ENCODE peak calls at places on chromosomes 4 and X, in six cellular contexts. One of them, this sample, is unnamed. For H3K9me3, the result is how much of the 10 kb centered on the place peaks cover.

GRCh38 chr4:90438540-90438939 is 311.3 kb downstream of the CCSER1 start:
- DNase-seq in MM.1S: no peak
- DNase-seq in tibial nerve: no peak
- DNase-seq in uterus: no peak
- DNase-seq in neural progenitor cell: no peak
- DNase-seq in IMR-90: no peak
- DNase-seq in this sample: no peak

GRCh38 chr4:138193963-138194362 is 48.2 kb downstream of the SLC7A11 start:
- DNase-seq in MM.1S: no peak
- DNase-seq in tibial nerve: no peak
- DNase-seq in uterus: no peak
- DNase-seq in neural progenitor cell: no peak
- DNase-seq in IMR-90: no peak
- DNase-seq in this sample: no peak

GRCh38 chr4:77236806-77237205 is 79.8 kb downstream of the CCNG2 start:
- DNase-seq in MM.1S: no peak
- DNase-seq in tibial nerve: no peak
- DNase-seq in uterus: no peak
- DNase-seq in neural progenitor cell: no peak
- DNase-seq in IMR-90: no peak
- DNase-seq in this sample: no peak

GRCh38 chrX:18875256-18875878 is 108.5 kb downstream of the PHKA2 start:
- DNase-seq in MM.1S: no peak
- DNase-seq in tibial nerve: no peak
- DNase-seq in uterus: no peak
- DNase-seq in neural progenitor cell: no peak
- DNase-seq in IMR-90: no peak
- DNase-seq in this sample: no peak

GRCh38 chr4:65383589-65384305 is 286.5 kb downstream of the EPHA5 start:
- DNase-seq in MM.1S: no peak
- DNase-seq in tibial nerve: no peak
- DNase-seq in uterus: no peak
- DNase-seq in neural progenitor cell: no peak
- DNase-seq in IMR-90: no peak
- DNase-seq in this sample: no peak

GRCh38 chr4:188403272-188403671 is 264.0 kb downstream of the TRIML1 start:
- DNase-seq in MM.1S: no peak
- DNase-seq in tibial nerve: no peak
- DNase-seq in uterus: no peak
- DNase-seq in neural progenitor cell: peak
- DNase-seq in IMR-90: no peak
- DNase-seq in this sample: no peak

GRCh38 chrX:45715787-45716186 is 515.1 kb upstream of the DIPK2B start:
- DNase-seq in MM.1S: no peak
- DNase-seq in tibial nerve: no peak
- DNase-seq in uterus: no peak
- DNase-seq in neural progenitor cell: no peak
- DNase-seq in IMR-90: peak
- DNase-seq in this sample: no peak

GRCh38 chr4:118972167-118972566 is 83.5 kb downstream of the SYNPO2 start:
- DNase-seq in MM.1S: no peak
- DNase-seq in tibial nerve: no peak
- DNase-seq in uterus: no peak
- DNase-seq in neural progenitor cell: peak
- DNase-seq in IMR-90: no peak
- DNase-seq in this sample: no peak

GRCh38 chr4:102338405-102338804 is 6.9 kb downstream of the SLC39A8 start:
- DNase-seq in MM.1S: no peak
- DNase-seq in tibial nerve: no peak
- DNase-seq in uterus: no peak
- DNase-seq in neural progenitor cell: no peak
- DNase-seq in IMR-90: no peak
- DNase-seq in this sample: no peak

GRCh38 chr4:185846550-185847210 is 34.7 kb upstream of the SORBS2 start:
- DNase-seq in MM.1S: no peak
- DNase-seq in tibial nerve: no peak
- DNase-seq in uterus: no peak
- DNase-seq in neural progenitor cell: no peak
- DNase-seq in IMR-90: no peak
- DNase-seq in this sample: no peak

GRCh38 chr4:70945046-70945445 is 42.9 kb downstream of the MOB1B start:
- DNase-seq in MM.1S: no peak
- DNase-seq in tibial nerve: no peak
- DNase-seq in uterus: no peak
- DNase-seq in neural progenitor cell: no peak
- DNase-seq in IMR-90: peak
- DNase-seq in this sample: no peak

GRCh38 chr4:131566026-131566425 is 1583.1 kb upstream of the PCDH10 start:
- DNase-seq in MM.1S: no peak
- DNase-seq in tibial nerve: no peak
- DNase-seq in uterus: no peak
- DNase-seq in neural progenitor cell: no peak
- DNase-seq in IMR-90: no peak
- DNase-seq in this sample: no peak

GRCh38 chrX:114798902-114799301 is 215.0 kb downstream of the HTR2C start:
- DNase-seq in MM.1S: no peak
- DNase-seq in tibial nerve: no peak
- DNase-seq in uterus: no peak
- DNase-seq in neural progenitor cell: no peak
- DNase-seq in IMR-90: no peak
- DNase-seq in this sample: no peak

GRCh38 chr4:5751073-5751917 is 40.3 kb downstream of the EVC start:
- DNase-seq in MM.1S: no peak
- DNase-seq in tibial nerve: no peak
- DNase-seq in uterus: no peak
- DNase-seq in neural progenitor cell: no peak
- DNase-seq in IMR-90: peak
- DNase-seq in this sample: no peak

GRCh38 chr4:41022116-41022515 is 192.2 kb downstream of the APBB2 start:
- DNase-seq in MM.1S: no peak
- DNase-seq in tibial nerve: no peak
- DNase-seq in uterus: no peak
- DNase-seq in neural progenitor cell: no peak
- DNase-seq in IMR-90: no peak
- DNase-seq in this sample: no peak

GRCh38 chrX:79270401-79270800 is 96.7 kb downstream of the ITM2A start:
- DNase-seq in MM.1S: peak
- DNase-seq in tibial nerve: no peak
- DNase-seq in uterus: no peak
- DNase-seq in neural progenitor cell: peak
- DNase-seq in IMR-90: no peak
- DNase-seq in this sample: peak

GRCh38 chr4:1080961-1081688 is 32.2 kb downstream of the RNF212 start:
- DNase-seq in MM.1S: no peak
- DNase-seq in tibial nerve: no peak
- DNase-seq in uterus: no peak
- DNase-seq in neural progenitor cell: no peak
- DNase-seq in IMR-90: peak
- DNase-seq in this sample: no peak

GRCh38 chrX:33252306-33252825 is 41.0 kb upstream of the DMD start:
- DNase-seq in MM.1S: no peak
- DNase-seq in tibial nerve: no peak
- DNase-seq in uterus: no peak
- DNase-seq in neural progenitor cell: no peak
- DNase-seq in IMR-90: peak
- DNase-seq in this sample: no peak

GRCh38 chrX:130878350-130879341 is 24.4 kb downstream of the ENOX2 start:
- DNase-seq in MM.1S: no peak
- DNase-seq in tibial nerve: no peak
- DNase-seq in uterus: no peak
- DNase-seq in neural progenitor cell: no peak
- DNase-seq in IMR-90: peak
- DNase-seq in this sample: peak

GRCh38 chrX:129655547-129656248 is 942 bp upstream of the APLN start:
- DNase-seq in MM.1S: peak
- DNase-seq in tibial nerve: no peak
- DNase-seq in uterus: no peak
- DNase-seq in neural progenitor cell: peak
- DNase-seq in IMR-90: no peak
- DNase-seq in this sample: no peak

GRCh38 chr4:36177946-36178345 is 66.4 kb downstream of the ARAP2 start:
- DNase-seq in MM.1S: no peak
- DNase-seq in tibial nerve: no peak
- DNase-seq in uterus: no peak
- DNase-seq in neural progenitor cell: no peak
- DNase-seq in IMR-90: peak
- DNase-seq in this sample: no peak

GRCh38 chr4:18105023-18106011 is 83.8 kb upstream of the LCORL start:
- DNase-seq in MM.1S: peak
- DNase-seq in tibial nerve: no peak
- DNase-seq in uterus: no peak
- DNase-seq in neural progenitor cell: no peak
- DNase-seq in IMR-90: no peak
- DNase-seq in this sample: no peak

DNA sequence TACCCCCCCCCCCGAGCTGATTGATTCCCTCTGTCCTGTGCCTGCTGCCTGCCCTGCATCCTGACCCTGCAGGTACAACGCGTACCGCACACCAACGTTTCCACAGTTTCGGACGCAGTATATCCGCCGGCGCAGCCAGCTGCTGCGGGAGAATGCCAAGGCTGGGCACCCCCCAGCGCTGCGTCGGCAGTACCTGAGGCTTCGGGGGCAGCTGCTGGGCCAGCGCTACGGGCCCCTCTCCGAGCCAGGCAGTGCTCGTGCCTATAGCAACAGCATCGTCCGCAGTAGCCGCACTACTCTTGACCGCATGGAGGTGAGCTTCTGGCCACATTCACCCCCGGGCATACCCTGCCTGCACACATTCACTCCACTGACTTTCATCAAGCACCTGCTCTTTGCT is 1.4 kb downstream of the WDR13 start:
- DNase-seq in MM.1S: no peak
- DNase-seq in tibial nerve: no peak
- DNase-seq in uterus: no peak
- DNase-seq in neural progenitor cell: no peak
- DNase-seq in IMR-90: no peak
- DNase-seq in this sample: no peak
- H3K4me3 ChIP-seq in MM.1S: peak
- H3K4me3 ChIP-seq in tibial nerve: no peak
- H3K4me3 ChIP-seq in uterus: peak
- H3K4me3 ChIP-seq in neural progenitor cell: no peak
- H3K4me3 ChIP-seq in IMR-90: peak
- H3K4me3 ChIP-seq in this sample: peak

GRCh38 chr4:31236635-31237173 is 516.5 kb downstream of the PCDH7 start:
- DNase-seq in MM.1S: no peak
- DNase-seq in tibial nerve: no peak
- DNase-seq in uterus: no peak
- DNase-seq in neural progenitor cell: no peak
- DNase-seq in IMR-90: no peak
- DNase-seq in this sample: no peak
- H3K9me3 ChIP-seq in MM.1S: under half
- H3K9me3 ChIP-seq in tibial nerve: under half
- H3K9me3 ChIP-seq in uterus: under half
- H3K9me3 ChIP-seq in neural progenitor cell: under half
- H3K9me3 ChIP-seq in IMR-90: under half
- H3K9me3 ChIP-seq in this sample: under half

GRCh38 chr4:2482693-2483092 is 13.8 kb downstream of the RNF4 start:
- DNase-seq in MM.1S: no peak
- DNase-seq in tibial nerve: no peak
- DNase-seq in uterus: peak
- DNase-seq in neural progenitor cell: no peak
- DNase-seq in IMR-90: peak
- DNase-seq in this sample: no peak

GRCh38 chr4:2483237-2483636 is 14.3 kb downstream of the RNF4 start:
- DNase-seq in MM.1S: no peak
- DNase-seq in tibial nerve: no peak
- DNase-seq in uterus: no peak
- DNase-seq in neural progenitor cell: no peak
- DNase-seq in IMR-90: no peak
- DNase-seq in this sample: no peak

GRCh38 chr4:2482192-2482591 is 13.3 kb downstream of the RNF4 start:
- DNase-seq in MM.1S: no peak
- DNase-seq in tibial nerve: no peak
- DNase-seq in uterus: no peak
- DNase-seq in neural progenitor cell: no peak
- DNase-seq in IMR-90: no peak
- DNase-seq in this sample: no peak

GRCh38 chr4:2480649-2481048 is 11.7 kb downstream of the RNF4 start:
- DNase-seq in MM.1S: no peak
- DNase-seq in tibial nerve: no peak
- DNase-seq in uterus: no peak
- DNase-seq in neural progenitor cell: no peak
- DNase-seq in IMR-90: no peak
- DNase-seq in this sample: no peak

DNA sequence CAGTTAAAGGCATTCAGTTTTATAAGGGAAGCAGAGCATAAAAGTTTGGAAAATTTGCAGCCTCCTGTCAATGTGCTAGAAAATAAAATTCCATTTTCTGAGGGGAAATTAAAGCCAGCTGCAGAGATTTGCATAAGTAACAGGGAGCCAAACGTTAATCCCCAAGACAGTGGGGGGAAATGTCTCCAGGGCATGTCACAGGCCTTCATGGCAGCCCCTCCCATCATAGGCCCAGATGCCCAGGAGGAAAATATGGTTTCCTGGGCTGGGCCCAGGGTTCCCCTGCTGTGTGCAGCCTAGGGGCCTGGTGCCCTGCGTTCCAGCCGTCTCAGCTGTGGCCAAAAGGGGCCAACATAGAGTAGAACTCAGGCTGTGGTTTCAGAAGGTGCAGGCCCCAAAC is 9.3 kb downstream of the RNF4 start:
- DNase-seq in MM.1S: no peak
- DNase-seq in tibial nerve: no peak
- DNase-seq in uterus: no peak
- DNase-seq in neural progenitor cell: no peak
- DNase-seq in IMR-90: no peak
- DNase-seq in this sample: no peak
- H3K27ac ChIP-seq in MM.1S: no peak
- H3K27ac ChIP-seq in tibial nerve: peak
- H3K27ac ChIP-seq in uterus: no peak
- H3K27ac ChIP-seq in neural progenitor cell: no peak
- H3K27ac ChIP-seq in IMR-90: no peak
- H3K27ac ChIP-seq in this sample: no peak

GRCh38 chr4:24103434-24104168 is 213.8 kb upstream of the PPARGC1A start:
- DNase-seq in MM.1S: no peak
- DNase-seq in tibial nerve: no peak
- DNase-seq in uterus: no peak
- DNase-seq in neural progenitor cell: no peak
- DNase-seq in IMR-90: peak
- DNase-seq in this sample: no peak

GRCh38 chr4:24105183-24106039 is 215.6 kb upstream of the PPARGC1A start:
- DNase-seq in MM.1S: no peak
- DNase-seq in tibial nerve: no peak
- DNase-seq in uterus: no peak
- DNase-seq in neural progenitor cell: no peak
- DNase-seq in IMR-90: peak
- DNase-seq in this sample: no peak

GRCh38 chr4:24102621-24103020 is 212.8 kb upstream of the PPARGC1A start:
- DNase-seq in MM.1S: no peak
- DNase-seq in tibial nerve: no peak
- DNase-seq in uterus: no peak
- DNase-seq in neural progenitor cell: no peak
- DNase-seq in IMR-90: no peak
- DNase-seq in this sample: no peak

DNA sequence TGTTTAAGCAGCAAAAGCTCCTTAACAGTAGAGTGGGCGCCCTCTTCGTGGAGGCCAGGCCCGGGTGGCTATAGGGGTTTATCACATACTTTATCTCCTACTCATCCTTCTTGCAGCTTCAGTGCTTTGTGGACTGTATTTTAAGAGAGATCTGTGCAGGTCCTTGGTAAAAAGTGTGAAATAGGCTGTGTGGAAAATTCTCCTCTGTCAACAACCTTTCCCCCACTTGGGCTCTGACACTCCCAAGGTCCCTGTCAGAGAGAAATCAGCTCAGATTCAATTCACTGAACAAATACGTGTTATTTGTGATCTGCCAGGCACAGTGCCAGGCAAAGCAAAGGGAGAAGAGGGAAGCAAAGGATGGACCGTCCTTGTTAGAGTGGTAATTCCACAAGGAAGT is 214.3 kb upstream of the PPARGC1A start:
- DNase-seq in MM.1S: no peak
- DNase-seq in tibial nerve: no peak
- DNase-seq in uterus: no peak
- DNase-seq in neural progenitor cell: no peak
- DNase-seq in IMR-90: peak
- DNase-seq in this sample: no peak
- H3K4me3 ChIP-seq in MM.1S: no peak
- H3K4me3 ChIP-seq in tibial nerve: no peak
- H3K4me3 ChIP-seq in uterus: no peak
- H3K4me3 ChIP-seq in neural progenitor cell: no peak
- H3K4me3 ChIP-seq in IMR-90: no peak
- H3K4me3 ChIP-seq in this sample: no peak